ENCODE peak calls at places on chromosomes 11 and 22, in ten cellular contexts. U is fibroblast of lung, M is astrocyte, I is endothelial cell of umbilical vein, V is DND-41, C is GM23338, Y is PC-9, H is mammary epithelial cell, W is K562, D is H1. P is an unnamed sample.

GRCh38 chr11:75475767-75476650 is 43.0 kb upstream of the KLHL35 start:
- DNase-seq in U (peak), M (no peak), I (no peak), V (no peak), C (no peak), Y (no peak), H (peak), W (peak), D (no peak), P (no peak)

GRCh38 chr11:115626414-115626813 is 122.2 kb upstream of the CADM1 start:
- DNase-seq in U (peak), M (peak), I (no peak), V (no peak), C (no peak), Y (peak), H (peak), W (no peak), D (no peak), P (no peak)

GRCh38 chr11:97332271-97332670 is 942.5 kb downstream of the JRKL start:
- DNase-seq in U (no peak), M (no peak), I (no peak), V (no peak), C (no peak), Y (no peak), H (no peak), W (no peak), D (no peak), P (no peak)

GRCh38 chr22:30856699-30857098 is 111.9 kb downstream of the MORC2 start:
- DNase-seq in U (no peak), M (no peak), I (no peak), V (no peak), C (no peak), Y (no peak), H (no peak), W (no peak), D (no peak), P (no peak)

GRCh38 chr22:47618611-47619010 is 856.2 kb downstream of the TBC1D22A start:
- DNase-seq in U (no peak), M (no peak), I (no peak), V (no peak), C (no peak), Y (no peak), H (no peak), W (no peak), D (no peak), P (no peak)

GRCh38 chr11:678297-678696 is 16.7 kb downstream of the DEAF1 start:
- DNase-seq in U (no peak), M (no peak), I (no peak), V (no peak), C (no peak), Y (no peak), H (no peak), W (no peak), D (no peak), P (no peak)

GRCh38 chr11:19673924-19674390 is 38.7 kb upstream of the NAV2 start:
- DNase-seq in U (peak), M (peak), I (peak), V (no peak), C (peak), Y (no peak), H (no peak), W (no peak), D (no peak), P (peak)

GRCh38 chr11:5204787-5205186 is 4.3 kb upstream of the OR51V1 start:
- DNase-seq in U (peak), M (peak), I (peak), V (no peak), C (peak), Y (no peak), H (peak), W (peak), D (peak), P (no peak)

GRCh38 chr11:18248561-18248960 is at the start of gene SAA2:
- DNase-seq in U (no peak), M (no peak), I (no peak), V (no peak), C (no peak), Y (peak), H (peak), W (no peak), D (no peak), P (no peak)

GRCh38 chr11:56977324-56977723 is 11.4 kb upstream of the OR5AK2 start:
- DNase-seq in U (no peak), M (no peak), I (no peak), V (no peak), C (no peak), Y (no peak), H (no peak), W (no peak), D (no peak), P (no peak)

GRCh38 chr11:47487421-47487820 is 38.5 kb upstream of the RAPSN start:
- DNase-seq in U (no peak), M (no peak), I (no peak), V (no peak), C (no peak), Y (no peak), H (no peak), W (no peak), D (no peak), P (no peak)

GRCh38 chr11:6841694-6842093 is 3.8 kb upstream of the OR10A5 start:
- DNase-seq in U (no peak), M (no peak), I (no peak), V (no peak), C (no peak), Y (no peak), H (no peak), W (no peak), D (no peak), P (no peak)

GRCh38 chr11:33613404-33613803 is 87.2 kb downstream of the C11orf91 start:
- DNase-seq in U (no peak), M (no peak), I (no peak), V (no peak), C (no peak), Y (no peak), H (no peak), W (peak), D (no peak), P (no peak)

GRCh38 chr11:80280737-80281136 is 839.9 kb upstream of the TENM4 start:
- DNase-seq in U (no peak), M (no peak), I (no peak), V (no peak), C (no peak), Y (no peak), H (no peak), W (no peak), D (no peak), P (no peak)

GRCh38 chr22:32473388-32473952 is 1.1 kb upstream of the FBXO7 start:
- DNase-seq in U (peak), M (peak), I (peak), V (peak), C (peak), Y (peak), H (peak), W (peak), D (no peak), P (peak)

GRCh38 chr11:16793009-16793408 is 54.6 kb downstream of the C11orf58 start:
- DNase-seq in U (no peak), M (no peak), I (no peak), V (no peak), C (no peak), Y (no peak), H (no peak), W (no peak), D (no peak), P (no peak)

GRCh38 chr11:67213251-67213650 is 53.0 kb upstream of the GRK2 start:
- DNase-seq in U (no peak), M (no peak), I (no peak), V (no peak), C (no peak), Y (no peak), H (no peak), W (no peak), D (no peak), P (no peak)

GRCh38 chr11:126115820-126116319 is 53.2 kb upstream of the CDON start:
- DNase-seq in U (peak), M (peak), I (peak), V (no peak), C (peak), Y (peak), H (no peak), W (peak), D (no peak), P (peak)

GRCh38 chr11:125110996-125111340 is 458 bp downstream of the TMEM218 start:
- DNase-seq in U (no peak), M (no peak), I (no peak), V (peak), C (peak), Y (no peak), H (no peak), W (peak), D (no peak), P (peak)

GRCh38 chr11:92865352-92865751 is 104.1 kb upstream of the MTNR1B start:
- DNase-seq in U (peak), M (peak), I (no peak), V (no peak), C (no peak), Y (no peak), H (peak), W (no peak), D (no peak), P (no peak)

GRCh38 chr22:48501231-48501750 is 1326.4 kb downstream of the BRD1 start:
- DNase-seq in U (no peak), M (no peak), I (no peak), V (no peak), C (no peak), Y (peak), H (no peak), W (no peak), D (no peak), P (no peak)

GRCh38 chr11:27907534-27907933 is 200.4 kb downstream of the KIF18A start:
- DNase-seq in U (no peak), M (no peak), I (no peak), V (no peak), C (no peak), Y (no peak), H (no peak), W (no peak), D (no peak), P (no peak)

GRCh38 chr11:47856186-47856585 is 8.0 kb upstream of the NUP160 start:
- DNase-seq in U (peak), M (no peak), I (no peak), V (no peak), C (no peak), Y (no peak), H (no peak), W (no peak), D (no peak), P (peak)

GRCh38 chr22:32979606-32980005 is 78.6 kb downstream of the SYN3 start:
- DNase-seq in U (no peak), M (no peak), I (no peak), V (no peak), C (no peak), Y (no peak), H (no peak), W (no peak), D (no peak), P (no peak)

GRCh38 chr11:72989727-72990126 is 152.4 kb downstream of the FCHSD2 start:
- DNase-seq in U (no peak), M (no peak), I (no peak), V (no peak), C (no peak), Y (no peak), H (no peak), W (no peak), D (no peak), P (no peak)

GRCh38 chr22:24417901-24418641 is 9.3 kb upstream of the ADORA2A start:
- DNase-seq in U (no peak), M (no peak), I (no peak), V (no peak), C (no peak), Y (no peak), H (no peak), W (no peak), D (no peak), P (no peak)

GRCh38 chr22:49010086-49010863 is 817.4 kb downstream of the BRD1 start:
- DNase-seq in U (no peak), M (no peak), I (no peak), V (no peak), C (no peak), Y (no peak), H (no peak), W (no peak), D (no peak), P (no peak)

GRCh38 chr11:60862171-60862570 is 5.2 kb upstream of the ZP1 start:
- DNase-seq in U (no peak), M (no peak), I (no peak), V (no peak), C (no peak), Y (no peak), H (no peak), W (no peak), D (no peak), P (no peak)

GRCh38 chr11:12540913-12541587 is 133.2 kb upstream of the TEAD1 start:
- DNase-seq in U (peak), M (peak), I (no peak), V (no peak), C (peak), Y (no peak), H (no peak), W (no peak), D (no peak), P (no peak)

GRCh38 chr22:28952857-28953256 is 69.5 kb downstream of the ZNRF3 start:
- DNase-seq in U (peak), M (peak), I (no peak), V (no peak), C (no peak), Y (no peak), H (no peak), W (no peak), D (no peak), P (peak)

GRCh38 chr11:72002841-72003775 is 4.4 kb downstream of the IL18BP start:
- DNase-seq in U (no peak), M (no peak), I (no peak), V (no peak), C (no peak), Y (no peak), H (no peak), W (peak), D (no peak), P (no peak)

GRCh38 chr11:61347916-61348461 is 13.7 kb downstream of the CYB561A3 start:
- DNase-seq in U (no peak), M (no peak), I (peak), V (no peak), C (peak), Y (no peak), H (no peak), W (no peak), D (no peak), P (no peak)

GRCh38 chr11:111446404-111447152 is 65.6 kb downstream of the BTG4 start:
- DNase-seq in U (peak), M (peak), I (peak), V (peak), C (peak), Y (peak), H (peak), W (peak), D (no peak), P (peak)

GRCh38 chr11:118415739-118416068 is 14.3 kb downstream of the ATP5MG start:
- DNase-seq in U (peak), M (peak), I (peak), V (peak), C (peak), Y (peak), H (peak), W (peak), D (no peak), P (peak)

GRCh38 chr22:25702046-25702445 is 39.9 kb upstream of the MYO18B start:
- DNase-seq in U (peak), M (peak), I (peak), V (no peak), C (no peak), Y (no peak), H (peak), W (no peak), D (no peak), P (peak)

GRCh38 chr11:67289651-67290479 is 762 bp downstream of the ANKRD13D start:
- DNase-seq in U (no peak), M (no peak), I (peak), V (no peak), C (peak), Y (no peak), H (no peak), W (peak), D (no peak), P (no peak)

GRCh38 chr22:40862537-40862936 is 624 bp upstream of the DNAJB7 start:
- DNase-seq in U (no peak), M (no peak), I (no peak), V (no peak), C (no peak), Y (no peak), H (no peak), W (no peak), D (no peak), P (no peak)

GRCh38 chr11:56751480-56751879 is 3.0 kb upstream of the OR9G4 start:
- DNase-seq in U (no peak), M (no peak), I (no peak), V (no peak), C (no peak), Y (no peak), H (no peak), W (no peak), D (no peak), P (no peak)

GRCh38 chr11:114251797-114252327 is 44.3 kb upstream of the NNMT start:
- DNase-seq in U (no peak), M (no peak), I (no peak), V (no peak), C (peak), Y (no peak), H (no peak), W (peak), D (no peak), P (no peak)

GRCh38 chr11:114256176-114256897 is 39.9 kb upstream of the NNMT start:
- DNase-seq in U (no peak), M (no peak), I (no peak), V (no peak), C (no peak), Y (no peak), H (no peak), W (no peak), D (no peak), P (no peak)

GRCh38 chr11:114255289-114255688 is 40.9 kb upstream of the NNMT start:
- DNase-seq in U (no peak), M (no peak), I (no peak), V (no peak), C (no peak), Y (no peak), H (no peak), W (no peak), D (no peak), P (no peak)

GRCh38 chr11:114254571-114255146 is 41.5 kb upstream of the NNMT start:
- DNase-seq in U (no peak), M (no peak), I (no peak), V (no peak), C (no peak), Y (no peak), H (no peak), W (no peak), D (no peak), P (no peak)

GRCh38 chr11:114253771-114254170 is 42.4 kb upstream of the NNMT start:
- DNase-seq in U (no peak), M (no peak), I (no peak), V (no peak), C (no peak), Y (no peak), H (no peak), W (no peak), D (no peak), P (no peak)
- TF ChIP-seq CTCF in U (no peak), M (no peak), I (no peak), V (no peak), C (no peak), Y (no peak), H (no peak), W (no peak), D (no peak), P (no peak)

GRCh38 chr11:3958301-3958700 is 102.8 kb downstream of the STIM1 start:
- DNase-seq in U (no peak), M (no peak), I (no peak), V (no peak), C (no peak), Y (no peak), H (no peak), W (no peak), D (no peak), P (no peak)

GRCh38 chr11:3959918-3960295 is 104.4 kb downstream of the STIM1 start:
- DNase-seq in U (no peak), M (no peak), I (no peak), V (no peak), C (no peak), Y (peak), H (peak), W (no peak), D (no peak), P (no peak)

GRCh38 chr11:3957437-3957836 is 102.0 kb downstream of the STIM1 start:
- DNase-seq in U (no peak), M (no peak), I (no peak), V (no peak), C (no peak), Y (no peak), H (no peak), W (peak), D (no peak), P (no peak)

GRCh38 chr11:3956748-3957147 is 101.3 kb downstream of the STIM1 start:
- DNase-seq in U (no peak), M (no peak), I (no peak), V (no peak), C (no peak), Y (no peak), H (no peak), W (no peak), D (no peak), P (no peak)

GRCh38 chr11:3959015-3959917 is 103.8 kb downstream of the STIM1 start:
- DNase-seq in U (peak), M (peak), I (no peak), V (no peak), C (peak), Y (no peak), H (peak), W (peak), D (no peak), P (peak)
- TF ChIP-seq EZH2 in U (no peak), M (no peak), I (no peak), V (no peak), C (no peak), Y (no peak), H (no peak), W (no peak), D (no peak), P (no peak)

GRCh38 chr22:37318255-37319109 is 36.2 kb downstream of the CYTH4 start:
- DNase-seq in U (no peak), M (no peak), I (no peak), V (no peak), C (no peak), Y (no peak), H (no peak), W (no peak), D (no peak), P (no peak)
- TF ChIP-seq CTCF in U (no peak), M (no peak), I (no peak), V (no peak), C (no peak), Y (no peak), H (no peak), W (no peak), D (peak), P (no peak)

GRCh38 chr11:22192642-22193347 is at the start of gene ANO5:
- DNase-seq in U (peak), M (peak), I (peak), V (no peak), C (peak), Y (no peak), H (no peak), W (peak), D (peak), P (peak)
- TF ChIP-seq EZH2 in U (no peak), M (no peak), I (no peak), V (no peak), C (no peak), Y (no peak), H (peak), W (no peak), D (no peak), P (no peak)

GRCh38 chr11:38683484-38683883 is 2085.4 kb upstream of the RAG2 start:
- DNase-seq in U (no peak), M (no peak), I (no peak), V (no peak), C (no peak), Y (no peak), H (no peak), W (no peak), D (no peak), P (no peak)

GRCh38 chr11:38680746-38681145 is 2082.7 kb upstream of the RAG2 start:
- DNase-seq in U (no peak), M (no peak), I (no peak), V (no peak), C (no peak), Y (peak), H (no peak), W (no peak), D (no peak), P (no peak)

DNA sequence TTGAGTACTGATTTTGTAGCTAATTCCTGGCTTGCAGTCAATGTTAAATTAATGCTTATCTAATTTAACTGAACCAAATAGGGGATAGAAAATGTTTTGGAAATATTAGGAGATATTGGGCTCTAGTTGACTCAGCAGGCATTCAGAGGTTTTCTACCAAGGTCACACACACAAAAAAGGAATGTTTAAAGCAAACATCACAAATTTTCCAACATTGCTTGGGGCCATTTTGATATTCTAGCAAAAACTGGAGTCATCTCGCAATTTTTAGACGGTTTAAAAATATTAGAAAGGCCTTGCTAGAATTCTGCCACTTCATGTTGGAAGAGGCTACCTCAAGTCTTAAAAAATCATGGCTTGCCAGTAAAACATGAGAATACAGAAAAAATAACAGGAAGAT is 2082.1 kb upstream of the RAG2 start:
- DNase-seq in U (no peak), M (no peak), I (no peak), V (no peak), C (no peak), Y (no peak), H (no peak), W (no peak), D (no peak), P (no peak)
- TF ChIP-seq CTCF in U (no peak), M (no peak), I (no peak), V (no peak), C (no peak), Y (no peak), H (no peak), W (no peak), D (no peak), P (no peak)

GRCh38 chr11:95193541-95193940 is 37.5 kb downstream of the SESN3 start:
- DNase-seq in U (no peak), M (no peak), I (no peak), V (no peak), C (no peak), Y (no peak), H (no peak), W (peak), D (no peak), P (no peak)

GRCh38 chr11:95182397-95182796 is 48.6 kb downstream of the SESN3 start:
- DNase-seq in U (no peak), M (no peak), I (no peak), V (no peak), C (no peak), Y (no peak), H (peak), W (no peak), D (no peak), P (no peak)

GRCh38 chr11:95192717-95193116 is 38.3 kb downstream of the SESN3 start:
- DNase-seq in U (no peak), M (no peak), I (no peak), V (no peak), C (no peak), Y (no peak), H (no peak), W (no peak), D (no peak), P (no peak)

GRCh38 chr11:95187730-95188129 is 43.3 kb downstream of the SESN3 start:
- DNase-seq in U (no peak), M (no peak), I (no peak), V (no peak), C (no peak), Y (no peak), H (no peak), W (peak), D (no peak), P (no peak)
- TF ChIP-seq EZH2 in U (no peak), M (no peak), I (no peak), V (no peak), C (no peak), Y (no peak), H (no peak), W (no peak), D (no peak), P (no peak)